ENCODE peak calls at places on chromosomes 16 and 17, in eight cellular contexts. One of them, this sample, is unnamed.
A peak's percentile ranks its signal among the peaks of the same experiment; 100 is the strongest.

GRCh38 chr17:80101946-80102706 is 745 bp downstream of the GAA start:
- DNase-seq in endothelial cell of umbilical vein: peak; percentile 35
- DNase-seq in heart left ventricle: peak; percentile 70
- DNase-seq in suprapubic skin: no peak
- DNase-seq in GM12891: no peak
- DNase-seq in stomach: no peak
- DNase-seq in H54: no peak
- DNase-seq in A549: no peak
- DNase-seq in this sample: peak; percentile 15

GRCh38 chr17:14297161-14297851 is 3.6 kb upstream of the HS3ST3B1 start:
- DNase-seq in stomach: peak; percentile 38
- DNase-seq in suprapubic skin: no peak
- DNase-seq in heart left ventricle: peak; percentile 79
- DNase-seq in endothelial cell of umbilical vein: peak; percentile 11
- DNase-seq in H54: no peak
- DNase-seq in GM12891: no peak
- DNase-seq in A549: peak; percentile 29
- DNase-seq in this sample: no peak

GRCh38 chr17:12955521-12955920 is 62.3 kb downstream of the ELAC2 start:
- DNase-seq in H54: no peak
- DNase-seq in suprapubic skin: no peak
- DNase-seq in GM12891: no peak
- DNase-seq in heart left ventricle: no peak
- DNase-seq in A549: no peak
- DNase-seq in endothelial cell of umbilical vein: no peak
- DNase-seq in stomach: no peak
- DNase-seq in this sample: no peak

GRCh38 chr17:80675451-80676095 is 130.9 kb downstream of the RPTOR start:
- DNase-seq in stomach: no peak
- DNase-seq in heart left ventricle: no peak
- DNase-seq in GM12891: no peak
- DNase-seq in suprapubic skin: no peak
- DNase-seq in endothelial cell of umbilical vein: no peak
- DNase-seq in A549: no peak
- DNase-seq in H54: no peak
- DNase-seq in this sample: no peak

GRCh38 chr16:54985668-54986067 is 55.0 kb downstream of the IRX5 start:
- DNase-seq in GM12891: no peak
- DNase-seq in suprapubic skin: no peak
- DNase-seq in A549: no peak
- DNase-seq in stomach: no peak
- DNase-seq in H54: no peak
- DNase-seq in endothelial cell of umbilical vein: no peak
- DNase-seq in heart left ventricle: no peak
- DNase-seq in this sample: no peak

GRCh38 chr16:18041864-18042834 is 294.4 kb downstream of the NPIPA8 start:
- DNase-seq in GM12891: no peak
- DNase-seq in endothelial cell of umbilical vein: no peak
- DNase-seq in H54: no peak
- DNase-seq in stomach: no peak
- DNase-seq in heart left ventricle: no peak
- DNase-seq in A549: no peak
- DNase-seq in suprapubic skin: no peak
- DNase-seq in this sample: no peak

GRCh38 chr17:36731806-36732205 is 130.4 kb downstream of the MRM1 start:
- DNase-seq in endothelial cell of umbilical vein: no peak
- DNase-seq in suprapubic skin: no peak
- DNase-seq in heart left ventricle: no peak
- DNase-seq in GM12891: no peak
- DNase-seq in H54: no peak
- DNase-seq in stomach: no peak
- DNase-seq in A549: no peak
- DNase-seq in this sample: no peak

GRCh38 chr16:69089091-69089912 is 16.2 kb upstream of the HAS3 start:
- DNase-seq in H54: no peak
- DNase-seq in GM12891: peak; percentile 45
- DNase-seq in suprapubic skin: no peak
- DNase-seq in heart left ventricle: peak; percentile 54
- DNase-seq in stomach: peak; percentile 40
- DNase-seq in endothelial cell of umbilical vein: peak; percentile 65
- DNase-seq in A549: peak; percentile 35
- DNase-seq in this sample: no peak

GRCh38 chr17:43398724-43399595 is at the start of gene ARL4D:
- DNase-seq in endothelial cell of umbilical vein: peak; percentile 78
- DNase-seq in suprapubic skin: peak; percentile 96
- DNase-seq in stomach: peak; percentile 91
- DNase-seq in H54: peak; percentile 64
- DNase-seq in GM12891: peak; percentile 67
- DNase-seq in A549: peak; percentile 82
- DNase-seq in heart left ventricle: peak; percentile 94
- DNase-seq in this sample: peak; percentile 89

GRCh38 chr17:39270923-39271322 is 45.2 kb upstream of the STAC2 start:
- DNase-seq in H54: no peak
- DNase-seq in GM12891: peak; percentile 20
- DNase-seq in stomach: no peak
- DNase-seq in heart left ventricle: no peak
- DNase-seq in endothelial cell of umbilical vein: peak; percentile 39
- DNase-seq in A549: peak; percentile 48
- DNase-seq in suprapubic skin: no peak
- DNase-seq in this sample: no peak

GRCh38 chr16:48524348-48525200 is 85.4 kb downstream of the N4BP1 start:
- DNase-seq in H54: no peak
- DNase-seq in suprapubic skin: no peak
- DNase-seq in endothelial cell of umbilical vein: no peak
- DNase-seq in GM12891: no peak
- DNase-seq in stomach: no peak
- DNase-seq in heart left ventricle: no peak
- DNase-seq in A549: no peak
- DNase-seq in this sample: no peak

GRCh38 chr17:65628637-65629036 is 67.2 kb upstream of the AXIN2 start:
- DNase-seq in GM12891: no peak
- DNase-seq in endothelial cell of umbilical vein: no peak
- DNase-seq in heart left ventricle: no peak
- DNase-seq in stomach: no peak
- DNase-seq in A549: no peak
- DNase-seq in suprapubic skin: no peak
- DNase-seq in H54: no peak
- DNase-seq in this sample: no peak

GRCh38 chr17:68759343-68760140 is 158.4 kb upstream of the FAM20A start:
- DNase-seq in H54: peak; percentile 87
- DNase-seq in endothelial cell of umbilical vein: peak; percentile 91
- DNase-seq in suprapubic skin: peak; percentile 94
- DNase-seq in stomach: peak; percentile 90
- DNase-seq in A549: peak; percentile 95
- DNase-seq in heart left ventricle: peak; percentile 86
- DNase-seq in GM12891: peak; percentile 47
- DNase-seq in this sample: peak; percentile 89

GRCh38 chr17:58679263-58680037 is 12.4 kb downstream of the TEX14 start:
- DNase-seq in endothelial cell of umbilical vein: no peak
- DNase-seq in H54: peak; percentile 73
- DNase-seq in A549: peak; percentile 86
- DNase-seq in stomach: no peak
- DNase-seq in suprapubic skin: no peak
- DNase-seq in GM12891: peak; percentile 39
- DNase-seq in heart left ventricle: no peak
- DNase-seq in this sample: no peak

DNA sequence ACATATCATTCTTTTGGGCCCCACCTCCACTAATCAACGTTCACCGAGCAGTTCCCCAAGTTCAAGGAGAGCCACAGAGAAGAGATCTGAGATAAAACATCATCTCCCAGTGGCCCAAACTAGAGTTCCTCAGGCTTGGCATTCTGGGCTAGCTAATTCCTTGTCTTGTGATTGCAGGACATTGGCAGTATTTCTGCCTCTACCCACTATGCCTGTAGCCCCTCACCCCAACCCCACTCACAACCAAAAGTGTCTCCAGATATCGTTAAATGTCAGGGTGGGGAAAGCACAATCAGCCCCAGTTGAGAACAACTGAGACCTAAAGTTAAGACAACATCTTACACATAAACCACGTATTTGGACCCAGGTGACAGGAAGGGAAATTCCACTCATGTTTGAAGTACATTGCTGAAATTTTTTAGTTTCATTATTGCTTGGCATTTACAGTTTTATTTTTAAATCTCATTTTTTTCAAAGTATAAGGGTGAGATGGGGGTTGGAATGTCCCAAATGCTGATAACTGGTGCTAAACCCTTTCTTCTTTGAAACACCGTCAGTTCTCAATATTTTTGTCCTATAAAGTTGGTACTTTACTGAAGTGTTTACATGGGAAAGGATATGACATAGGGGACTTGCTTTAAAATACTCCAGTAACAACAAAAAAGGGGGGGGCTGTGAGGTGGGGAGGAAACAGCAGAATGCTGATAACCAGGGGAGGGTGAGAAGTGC is 13.6 kb downstream of the ZC3H7A start:
- DNase-seq in A549: no peak
- DNase-seq in suprapubic skin: no peak
- DNase-seq in heart left ventricle: no peak
- DNase-seq in stomach: no peak
- DNase-seq in H54: no peak
- DNase-seq in endothelial cell of umbilical vein: peak; percentile 88
- DNase-seq in GM12891: no peak
- DNase-seq in this sample: no peak
- TF ChIP-seq POLR2A in A549: no peak
- TF ChIP-seq POLR2A in suprapubic skin: no peak
- TF ChIP-seq POLR2A in heart left ventricle: no peak
- TF ChIP-seq POLR2A in stomach: no peak
- TF ChIP-seq POLR2A in H54: no peak
- TF ChIP-seq POLR2A in endothelial cell of umbilical vein: no peak
- TF ChIP-seq POLR2A in GM12891: peak; percentile 82
- TF ChIP-seq POLR2A in this sample: no peak

DNA sequence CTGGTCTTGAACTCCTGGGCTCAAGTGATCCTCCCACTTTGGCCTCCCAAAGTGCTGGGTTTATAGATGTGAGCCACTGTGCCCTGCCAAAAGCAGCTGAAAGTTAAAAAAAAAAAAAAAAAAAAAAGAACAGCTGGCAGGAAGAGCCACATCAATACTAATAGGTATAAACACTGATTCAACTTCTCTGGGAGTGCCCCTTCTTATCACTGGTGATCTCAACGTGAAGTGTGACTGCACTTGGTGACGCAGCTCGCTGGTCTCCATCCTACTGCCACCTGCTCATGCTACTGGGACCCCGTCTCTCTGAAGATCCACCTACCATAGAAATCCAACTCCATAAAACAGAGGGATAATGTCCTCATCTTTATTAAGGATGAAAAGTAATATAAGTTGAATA is 40.8 kb downstream of the RNF157 start:
- DNase-seq in stomach: no peak
- DNase-seq in H54: no peak
- DNase-seq in A549: no peak
- DNase-seq in GM12891: no peak
- DNase-seq in heart left ventricle: no peak
- DNase-seq in suprapubic skin: no peak
- DNase-seq in endothelial cell of umbilical vein: no peak
- DNase-seq in this sample: no peak
- TF ChIP-seq POLR2A in stomach: no peak
- TF ChIP-seq POLR2A in H54: no peak
- TF ChIP-seq POLR2A in A549: no peak
- TF ChIP-seq POLR2A in GM12891: no peak
- TF ChIP-seq POLR2A in heart left ventricle: no peak
- TF ChIP-seq POLR2A in suprapubic skin: no peak
- TF ChIP-seq POLR2A in endothelial cell of umbilical vein: no peak
- TF ChIP-seq POLR2A in this sample: no peak

GRCh38 chr17:75588546-75589016 is 981 bp downstream of the MYO15B start:
- DNase-seq in suprapubic skin: no peak
- DNase-seq in H54: no peak
- DNase-seq in stomach: peak; percentile 75
- DNase-seq in endothelial cell of umbilical vein: no peak
- DNase-seq in A549: no peak
- DNase-seq in heart left ventricle: peak; percentile 82
- DNase-seq in GM12891: no peak
- DNase-seq in this sample: no peak

GRCh38 chr17:75589017-75589918 is 1.7 kb downstream of the MYO15B start:
- DNase-seq in suprapubic skin: peak; percentile 98
- DNase-seq in stomach: peak; percentile 96
- DNase-seq in GM12891: peak; percentile 100
- DNase-seq in endothelial cell of umbilical vein: peak; percentile 74
- DNase-seq in A549: peak; percentile 91
- DNase-seq in H54: peak; percentile 100
- DNase-seq in heart left ventricle: peak; percentile 98
- DNase-seq in this sample: peak; percentile 97

GRCh38 chr17:75590314-75590761 is 2.7 kb downstream of the MYO15B start:
- DNase-seq in A549: no peak
- DNase-seq in stomach: no peak
- DNase-seq in heart left ventricle: no peak
- DNase-seq in GM12891: no peak
- DNase-seq in endothelial cell of umbilical vein: no peak
- DNase-seq in H54: no peak
- DNase-seq in suprapubic skin: no peak
- DNase-seq in this sample: no peak

GRCh38 chr17:75589919-75590303 is 2.3 kb downstream of the MYO15B start:
- DNase-seq in stomach: no peak
- DNase-seq in H54: no peak
- DNase-seq in GM12891: no peak
- DNase-seq in A549: no peak
- DNase-seq in suprapubic skin: no peak
- DNase-seq in heart left ventricle: peak; percentile 69
- DNase-seq in endothelial cell of umbilical vein: no peak
- DNase-seq in this sample: no peak

DNA sequence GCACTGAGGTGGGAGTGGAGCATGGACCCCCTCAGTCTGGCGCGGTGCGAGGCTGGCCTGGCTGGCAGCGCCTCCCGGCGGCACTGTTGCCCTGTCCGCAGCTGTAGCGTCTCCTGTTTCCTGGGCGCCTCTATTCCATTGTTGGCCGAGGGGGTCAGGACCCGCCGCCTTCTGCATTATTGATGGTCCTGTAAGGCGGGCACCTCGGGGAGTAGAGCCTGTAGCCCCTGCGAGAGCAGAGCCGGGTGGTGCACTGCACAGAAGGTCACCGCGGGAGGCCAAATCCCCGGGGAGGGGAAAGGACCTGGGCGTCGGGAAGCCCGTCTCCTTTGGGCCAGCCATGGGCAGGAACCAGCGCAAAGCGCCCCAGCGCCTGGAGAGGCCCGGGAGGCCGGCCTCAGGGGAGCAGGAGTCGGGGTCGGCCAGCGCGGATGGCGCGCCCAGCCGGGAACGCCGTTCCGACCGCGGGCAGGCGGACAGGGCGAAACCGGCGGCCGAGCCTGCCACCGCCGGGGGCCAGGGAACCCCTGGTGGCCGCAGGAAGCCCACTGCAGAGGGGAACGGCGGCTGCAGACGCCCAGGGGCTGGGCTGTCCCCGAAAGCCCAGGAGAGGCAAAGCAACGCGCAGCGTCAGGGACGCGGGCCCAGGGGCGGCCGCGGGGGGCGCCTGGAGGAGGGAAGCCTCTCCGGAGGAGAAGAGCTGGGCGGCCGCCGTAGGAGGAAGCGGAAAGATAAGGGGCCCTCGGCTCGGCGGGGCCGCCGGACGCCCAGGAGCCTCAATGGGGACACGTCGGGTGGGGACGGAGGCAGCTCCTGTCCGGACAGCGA is at the start of gene MYO15B:
- DNase-seq in heart left ventricle: peak; percentile 90
- DNase-seq in A549: no peak
- DNase-seq in H54: no peak
- DNase-seq in GM12891: peak; percentile 78
- DNase-seq in stomach: peak; percentile 60
- DNase-seq in endothelial cell of umbilical vein: peak; percentile 40
- DNase-seq in suprapubic skin: no peak
- DNase-seq in this sample: peak; percentile 25
- TF ChIP-seq POLR2A in heart left ventricle: no peak
- TF ChIP-seq POLR2A in A549: no peak
- TF ChIP-seq POLR2A in H54: no peak
- TF ChIP-seq POLR2A in GM12891: no peak
- TF ChIP-seq POLR2A in stomach: no peak
- TF ChIP-seq POLR2A in endothelial cell of umbilical vein: peak; percentile 54
- TF ChIP-seq POLR2A in suprapubic skin: no peak
- TF ChIP-seq POLR2A in this sample: no peak

GRCh38 chr17:48492401-48493298 is 38.2 kb downstream of the HOXB1 start:
- DNase-seq in A549: peak; percentile 66
- DNase-seq in heart left ventricle: peak; percentile 87
- DNase-seq in H54: peak; percentile 69
- DNase-seq in stomach: peak; percentile 69
- DNase-seq in suprapubic skin: peak; percentile 85
- DNase-seq in GM12891: peak; percentile 76
- DNase-seq in endothelial cell of umbilical vein: peak; percentile 62
- DNase-seq in this sample: peak; percentile 29
- TF ChIP-seq POLR2A in A549: no peak
- TF ChIP-seq POLR2A in heart left ventricle: peak; percentile 13
- TF ChIP-seq POLR2A in H54: peak; percentile 8
- TF ChIP-seq POLR2A in stomach: no peak
- TF ChIP-seq POLR2A in suprapubic skin: no peak
- TF ChIP-seq POLR2A in GM12891: no peak
- TF ChIP-seq POLR2A in endothelial cell of umbilical vein: no peak
- TF ChIP-seq POLR2A in this sample: no peak